ENCODE peak calls at places on chromosomes 12 and 14, in six cellular contexts. U, J, I, N, H and C are unnamed samples.

GRCh38 chr14:21268612-21269251 is 510 bp downstream of the HNRNPC start:
- DNase-seq in H (peak; percentile 79), J (no peak), I (no peak), N (peak; percentile 61), U (peak; percentile 84), C (no peak)

GRCh38 chr12:5922500-5922899 is 22.6 kb downstream of the ANO2 start:
- DNase-seq in H (no peak), I (no peak), N (no peak), U (no peak), J (no peak), C (peak; percentile 28)

GRCh38 chr12:78407722-78408121 is 456.9 kb upstream of the SYT1 start:
- DNase-seq in I (no peak), H (no peak), U (peak; percentile 45), N (no peak), J (no peak), C (no peak)

GRCh38 chr12:118299791-118300460 is 72.8 kb downstream of the TAOK3 start:
- DNase-seq in J (no peak), I (no peak), N (no peak), H (no peak), U (peak; percentile 23), C (no peak)

GRCh38 chr12:117020536-117021220 is 78.5 kb downstream of the TESC start:
- DNase-seq in U (no peak), H (no peak), I (no peak), J (no peak), N (no peak), C (no peak)

GRCh38 chr12:38144601-38145436 is 171.8 kb upstream of the ALG10B start:
- DNase-seq in I (no peak), U (no peak), H (no peak), J (no peak), N (no peak), C (no peak)

GRCh38 chr12:67486671-67487070 is 161.9 kb upstream of the DYRK2 start:
- DNase-seq in H (no peak), U (no peak), J (no peak), N (no peak), I (no peak), C (no peak)

GRCh38 chr14:33693237-33693636 is 257.6 kb downstream of the EGLN3 start:
- DNase-seq in N (no peak), I (no peak), J (no peak), U (peak; percentile 78), H (no peak), C (no peak)

GRCh38 chr14:61298834-61299233 is 17.7 kb upstream of the TMEM30B start:
- DNase-seq in U (no peak), N (no peak), H (no peak), I (no peak), J (no peak), C (no peak)

GRCh38 chr12:89529738-89530137 is 3.9 kb upstream of the POC1B start:
- DNase-seq in I (no peak), N (peak; percentile 65), H (peak; percentile 30), J (no peak), U (peak; percentile 76), C (no peak)

GRCh38 chr12:63941879-63942278 is 97.4 kb downstream of the SRGAP1 start:
- DNase-seq in N (no peak), I (no peak), J (no peak), H (no peak), U (no peak), C (no peak)

GRCh38 chr14:103892247-103892646 is 36.0 kb upstream of the TDRD9 start:
- DNase-seq in N (no peak), U (no peak), I (no peak), H (no peak), J (no peak), C (no peak)

GRCh38 chr14:24372701-24373416 is 4.9 kb downstream of the NFATC4 start:
- DNase-seq in I (peak; percentile 39), U (peak; percentile 49), J (peak; percentile 69), N (no peak), H (no peak), C (no peak)

GRCh38 chr12:33588082-33588712 is 148.6 kb upstream of the SYT10 start:
- DNase-seq in J (no peak), U (peak; percentile 82), H (peak; percentile 74), I (no peak), N (peak; percentile 99), C (no peak)

GRCh38 chr14:24164591-24164991 is 3.5 kb downstream of the IRF9 start:
- DNase-seq in N (peak; percentile 41), I (no peak), U (no peak), H (no peak), J (no peak), C (no peak)

GRCh38 chr12:93982847-93983315 is 165.5 kb upstream of the PLXNC1 start:
- DNase-seq in H (no peak), J (no peak), U (peak; percentile 75), I (no peak), N (no peak), C (no peak)

GRCh38 chr14:34582117-34582680 is 42.7 kb upstream of the EAPP start:
- DNase-seq in J (no peak), N (no peak), I (no peak), H (no peak), U (no peak), C (peak; percentile 41)

GRCh38 chr12:92440072-92440471 is 262.7 kb upstream of the PLEKHG7 start:
- DNase-seq in U (no peak), J (no peak), N (no peak), H (no peak), I (no peak), C (no peak)

GRCh38 chr12:92442782-92443181 is 260.0 kb upstream of the PLEKHG7 start:
- DNase-seq in N (no peak), J (no peak), U (no peak), I (no peak), H (no peak), C (no peak)

GRCh38 chr12:92444763-92445162 is 258.0 kb upstream of the PLEKHG7 start:
- DNase-seq in J (no peak), U (no peak), N (peak; percentile 48), I (no peak), H (no peak), C (no peak)

GRCh38 chr12:92446082-92446460 is 256.7 kb upstream of the PLEKHG7 start:
- DNase-seq in U (no peak), J (no peak), I (no peak), N (no peak), H (no peak), C (no peak)

GRCh38 chr12:92445253-92446081 is 257.3 kb upstream of the PLEKHG7 start:
- DNase-seq in J (no peak), I (no peak), N (no peak), H (no peak), U (no peak), C (no peak)
- H3K4me3 ChIP-seq in J (peak overlapping the region; percentile 2), I (no peak overlapping the region), N (no peak overlapping the region), H (no peak overlapping the region), U (no peak overlapping the region), C (no peak overlapping the region)

DNA sequence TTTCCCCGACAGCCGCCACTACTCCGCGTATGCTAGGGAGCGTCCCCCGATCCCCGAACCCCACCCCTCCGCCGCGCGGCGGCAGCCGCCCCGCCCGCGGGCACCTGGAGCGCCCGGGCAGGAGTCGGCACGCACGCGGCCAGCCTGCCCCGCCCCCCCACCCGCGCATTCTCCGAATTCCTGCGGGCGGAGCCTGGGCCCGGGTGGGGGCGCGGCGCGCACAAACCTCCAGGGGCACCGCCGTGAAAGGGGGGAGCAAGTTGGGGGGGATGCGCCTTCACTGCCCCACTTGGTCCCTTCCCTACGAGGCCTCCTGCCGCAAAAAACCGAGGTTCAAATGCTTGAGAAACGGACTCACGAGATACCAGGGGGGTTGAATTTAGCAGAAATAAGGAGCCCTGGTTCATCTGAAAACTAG is 1.7 kb downstream of the AJUBA start:
- DNase-seq in N (peak; percentile 46), I (peak; percentile 61), H (peak; percentile 78), J (peak; percentile 29), U (no peak), C (peak; percentile 73)
- H3K4me3 ChIP-seq in N (peak overlapping the region; percentile 93), I (peak overlapping the region; percentile 85), H (peak overlapping the region; percentile 70), J (peak overlapping the region; percentile 87), U (peak overlapping the region; percentile 70), C (peak overlapping the region; percentile 77)

GRCh38 chr14:28603606-28604005 is 163.0 kb upstream of the FOXG1 start:
- DNase-seq in N (no peak), U (no peak), H (no peak), I (no peak), J (no peak), C (no peak)
- H3K4me3 ChIP-seq in N (no peak overlapping the region), U (no peak overlapping the region), H (no peak overlapping the region), I (no peak overlapping the region), J (no peak overlapping the region), C (no peak overlapping the region)

GRCh38 chr12:53974084-53975018 is at the start of gene HOTAIR:
- DNase-seq in N (no peak), H (peak; percentile 54), U (no peak), I (peak; percentile 61), J (no peak), C (no peak)
- H3K4me3 ChIP-seq in N (peak within 1 kb of the TSS; percentile 47), H (peak within 1 kb of the TSS; percentile 47), U (no peak within 1 kb of the TSS), I (no peak within 1 kb of the TSS), J (peak within 1 kb of the TSS; percentile 48), C (peak within 1 kb of the TSS; percentile 65)

GRCh38 chr14:32258574-32258973 is 55.5 kb upstream of the RNU6-8 start:
- DNase-seq in U (peak; percentile 14), J (no peak), N (no peak), H (no peak), I (peak; percentile 25), C (no peak)

GRCh38 chr14:32255855-32256254 is 52.8 kb upstream of the RNU6-8 start:
- DNase-seq in U (no peak), I (no peak), H (no peak), J (no peak), N (no peak), C (no peak)

GRCh38 chr14:32252030-32252670 is 49.1 kb upstream of the RNU6-8 start:
- DNase-seq in J (no peak), I (no peak), H (peak; percentile 85), U (peak; percentile 93), N (peak; percentile 78), C (no peak)

GRCh38 chr14:32256606-32257005 is 53.5 kb upstream of the RNU6-8 start:
- DNase-seq in I (no peak), U (peak; percentile 40), N (no peak), H (no peak), J (no peak), C (no peak)

GRCh38 chr14:32254952-32255679 is 52.0 kb upstream of the RNU6-8 start:
- DNase-seq in J (peak; percentile 56), U (peak; percentile 87), N (peak; percentile 73), I (peak; percentile 66), H (peak; percentile 87), C (no peak)
- H3K4me3 ChIP-seq in J (no peak overlapping the region), U (no peak overlapping the region), N (no peak overlapping the region), I (no peak overlapping the region), H (no peak overlapping the region), C (no peak overlapping the region)

GRCh38 chr12:121822393-121823100 is 18.7 kb downstream of the SETD1B start:
- DNase-seq in H (no peak), U (no peak), I (no peak), N (no peak), J (no peak), C (no peak)
- H3K4me3 ChIP-seq in H (no peak overlapping the region), U (no peak overlapping the region), I (no peak overlapping the region), N (no peak overlapping the region), J (no peak overlapping the region), C (no peak overlapping the region)